ENCODE peak calls at places on chromosomes 5 and 9, in eight cellular contexts. One of them, this sample, is unnamed.

GRCh38 chr9:127637322-127637847 is 25.3 kb downstream of the STXBP1 start:
- DNase-seq in ovary: peak
- DNase-seq in A549: no peak
- DNase-seq in psoas muscle: peak
- DNase-seq in choroid plexus epithelial cell: peak
- DNase-seq in adrenal gland: peak
- DNase-seq in lung: no peak
- DNase-seq in Calu3: no peak
- DNase-seq in this sample: no peak

GRCh38 chr5:40615586-40616193 is 64.0 kb upstream of the PTGER4 start:
- DNase-seq in Calu3: no peak
- DNase-seq in adrenal gland: no peak
- DNase-seq in ovary: no peak
- DNase-seq in A549: no peak
- DNase-seq in choroid plexus epithelial cell: peak
- DNase-seq in psoas muscle: no peak
- DNase-seq in lung: no peak
- DNase-seq in this sample: no peak

GRCh38 chr5:123422433-123423277 is 548 bp downstream of the CEP120 start:
- DNase-seq in Calu3: peak
- DNase-seq in choroid plexus epithelial cell: peak
- DNase-seq in ovary: no peak
- DNase-seq in A549: peak
- DNase-seq in adrenal gland: peak
- DNase-seq in psoas muscle: no peak
- DNase-seq in lung: no peak
- DNase-seq in this sample: peak

GRCh38 chr9:98383758-98384157 is 128.3 kb upstream of the TBC1D2 start:
- DNase-seq in lung: no peak
- DNase-seq in adrenal gland: no peak
- DNase-seq in ovary: no peak
- DNase-seq in choroid plexus epithelial cell: peak
- DNase-seq in A549: no peak
- DNase-seq in Calu3: no peak
- DNase-seq in psoas muscle: no peak
- DNase-seq in this sample: no peak

GRCh38 chr9:104608336-104608735 is 2.9 kb upstream of the OR13C2 start:
- DNase-seq in ovary: no peak
- DNase-seq in A549: no peak
- DNase-seq in Calu3: no peak
- DNase-seq in adrenal gland: no peak
- DNase-seq in choroid plexus epithelial cell: peak
- DNase-seq in lung: no peak
- DNase-seq in psoas muscle: no peak
- DNase-seq in this sample: no peak

GRCh38 chr5:80124519-80124918 is 89.4 kb downstream of the THBS4 start:
- DNase-seq in psoas muscle: no peak
- DNase-seq in lung: no peak
- DNase-seq in adrenal gland: no peak
- DNase-seq in A549: no peak
- DNase-seq in Calu3: no peak
- DNase-seq in ovary: no peak
- DNase-seq in choroid plexus epithelial cell: no peak
- DNase-seq in this sample: no peak

GRCh38 chr9:101399641-101399965 is 952 bp downstream of the ZNF189 start:
- DNase-seq in A549: no peak
- DNase-seq in lung: no peak
- DNase-seq in Calu3: no peak
- DNase-seq in adrenal gland: no peak
- DNase-seq in ovary: no peak
- DNase-seq in choroid plexus epithelial cell: no peak
- DNase-seq in psoas muscle: no peak
- DNase-seq in this sample: no peak

GRCh38 chr9:130736834-130737233 is 43.3 kb downstream of the EXOSC2 start:
- DNase-seq in ovary: no peak
- DNase-seq in choroid plexus epithelial cell: no peak
- DNase-seq in A549: no peak
- DNase-seq in psoas muscle: no peak
- DNase-seq in lung: no peak
- DNase-seq in adrenal gland: no peak
- DNase-seq in Calu3: no peak
- DNase-seq in this sample: no peak

GRCh38 chr9:94554439-94555331 is at the start of gene PCAT7:
- DNase-seq in lung: peak
- DNase-seq in A549: peak
- DNase-seq in Calu3: peak
- DNase-seq in ovary: no peak
- DNase-seq in psoas muscle: no peak
- DNase-seq in adrenal gland: peak
- DNase-seq in choroid plexus epithelial cell: peak
- DNase-seq in this sample: peak

GRCh38 chr5:116404001-116404400 is 170.6 kb downstream of the SEMA6A start:
- DNase-seq in adrenal gland: no peak
- DNase-seq in A549: no peak
- DNase-seq in psoas muscle: no peak
- DNase-seq in ovary: no peak
- DNase-seq in choroid plexus epithelial cell: no peak
- DNase-seq in Calu3: no peak
- DNase-seq in lung: no peak
- DNase-seq in this sample: no peak

GRCh38 chr5:150665044-150665443 is 4.0 kb downstream of the MYOZ3 start:
- DNase-seq in ovary: no peak
- DNase-seq in lung: no peak
- DNase-seq in psoas muscle: no peak
- DNase-seq in choroid plexus epithelial cell: peak
- DNase-seq in A549: no peak
- DNase-seq in Calu3: peak
- DNase-seq in adrenal gland: no peak
- DNase-seq in this sample: no peak

GRCh38 chr5:158451203-158451982 is 592.4 kb upstream of the CLINT1 start:
- DNase-seq in psoas muscle: peak
- DNase-seq in adrenal gland: no peak
- DNase-seq in choroid plexus epithelial cell: peak
- DNase-seq in A549: no peak
- DNase-seq in Calu3: no peak
- DNase-seq in lung: no peak
- DNase-seq in ovary: no peak
- DNase-seq in this sample: no peak

GRCh38 chr5:143739741-143740140 is 72.2 kb upstream of the HMHB1 start:
- DNase-seq in psoas muscle: no peak
- DNase-seq in lung: no peak
- DNase-seq in Calu3: no peak
- DNase-seq in choroid plexus epithelial cell: no peak
- DNase-seq in ovary: no peak
- DNase-seq in A549: no peak
- DNase-seq in adrenal gland: no peak
- DNase-seq in this sample: no peak
- TF ChIP-seq CTCF in psoas muscle: no peak
- TF ChIP-seq CTCF in lung: no peak
- TF ChIP-seq CTCF in Calu3: no peak
- TF ChIP-seq CTCF in choroid plexus epithelial cell: no peak
- TF ChIP-seq CTCF in ovary: no peak
- TF ChIP-seq CTCF in A549: no peak
- TF ChIP-seq CTCF in adrenal gland: no peak
- TF ChIP-seq CTCF in this sample: no peak

GRCh38 chr9:133536536-133536935 is 2.0 kb downstream of the ADAMTSL2 start:
- DNase-seq in Calu3: no peak
- DNase-seq in lung: no peak
- DNase-seq in psoas muscle: no peak
- DNase-seq in choroid plexus epithelial cell: no peak
- DNase-seq in ovary: no peak
- DNase-seq in adrenal gland: peak
- DNase-seq in A549: no peak
- DNase-seq in this sample: no peak

GRCh38 chr9:133537257-133537656 is 2.8 kb downstream of the ADAMTSL2 start:
- DNase-seq in adrenal gland: no peak
- DNase-seq in Calu3: no peak
- DNase-seq in ovary: no peak
- DNase-seq in lung: no peak
- DNase-seq in psoas muscle: no peak
- DNase-seq in choroid plexus epithelial cell: no peak
- DNase-seq in A549: no peak
- DNase-seq in this sample: no peak

GRCh38 chr9:133538851-133539250 is 4.3 kb downstream of the ADAMTSL2 start:
- DNase-seq in lung: no peak
- DNase-seq in psoas muscle: no peak
- DNase-seq in adrenal gland: no peak
- DNase-seq in ovary: no peak
- DNase-seq in Calu3: no peak
- DNase-seq in choroid plexus epithelial cell: no peak
- DNase-seq in A549: no peak
- DNase-seq in this sample: no peak

GRCh38 chr9:133539434-133539833 is 4.9 kb downstream of the ADAMTSL2 start:
- DNase-seq in ovary: no peak
- DNase-seq in adrenal gland: peak
- DNase-seq in A549: no peak
- DNase-seq in Calu3: no peak
- DNase-seq in choroid plexus epithelial cell: no peak
- DNase-seq in psoas muscle: peak
- DNase-seq in lung: no peak
- DNase-seq in this sample: no peak

GRCh38 chr9:133538176-133538575 is 3.7 kb downstream of the ADAMTSL2 start:
- DNase-seq in ovary: no peak
- DNase-seq in psoas muscle: no peak
- DNase-seq in Calu3: no peak
- DNase-seq in lung: no peak
- DNase-seq in adrenal gland: no peak
- DNase-seq in choroid plexus epithelial cell: no peak
- DNase-seq in A549: no peak
- DNase-seq in this sample: no peak
- TF ChIP-seq CTCF in ovary: no peak
- TF ChIP-seq CTCF in psoas muscle: no peak
- TF ChIP-seq CTCF in Calu3: no peak
- TF ChIP-seq CTCF in lung: no peak
- TF ChIP-seq CTCF in adrenal gland: no peak
- TF ChIP-seq CTCF in choroid plexus epithelial cell: no peak
- TF ChIP-seq CTCF in A549: no peak
- TF ChIP-seq CTCF in this sample: no peak

DNA sequence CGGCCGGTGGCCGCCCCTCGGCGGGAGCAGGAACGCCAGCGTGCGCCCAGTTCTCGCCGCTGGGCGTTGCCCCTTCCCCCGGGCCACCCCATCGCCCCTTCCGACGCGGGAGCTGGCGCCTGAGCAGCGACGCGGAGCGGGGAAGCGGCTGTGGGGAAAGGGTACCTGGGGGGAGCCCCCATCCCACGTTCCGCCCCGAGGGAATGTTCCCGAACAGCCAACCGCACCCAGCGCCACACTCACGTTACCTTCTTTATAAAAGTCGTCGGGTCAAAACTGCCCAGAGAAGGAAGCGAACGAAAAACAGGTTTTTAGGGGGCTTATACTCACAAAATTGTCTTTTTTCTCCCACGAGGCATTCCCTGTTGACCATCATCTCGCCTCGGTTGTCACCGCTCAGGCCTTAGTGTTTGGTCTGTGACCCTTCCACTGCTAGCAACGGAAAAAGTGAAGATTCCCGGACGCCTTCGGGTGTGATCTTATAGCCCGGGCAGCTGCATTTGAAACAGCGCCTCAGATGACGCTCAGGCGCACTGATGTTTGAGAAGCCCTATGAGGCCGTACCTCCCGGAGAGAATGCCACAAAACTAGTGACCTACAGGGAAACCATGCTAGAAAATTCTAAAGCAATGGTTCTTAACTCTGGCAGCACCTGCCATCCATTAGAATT is 472 bp upstream of the GOLM1 start:
- DNase-seq in psoas muscle: peak
- DNase-seq in adrenal gland: peak
- DNase-seq in A549: peak
- DNase-seq in choroid plexus epithelial cell: peak
- DNase-seq in Calu3: peak
- DNase-seq in ovary: peak
- DNase-seq in lung: peak
- DNase-seq in this sample: peak
- TF ChIP-seq CTCF in psoas muscle: no peak
- TF ChIP-seq CTCF in adrenal gland: peak
- TF ChIP-seq CTCF in A549: no peak
- TF ChIP-seq CTCF in choroid plexus epithelial cell: no peak
- TF ChIP-seq CTCF in Calu3: no peak
- TF ChIP-seq CTCF in ovary: no peak
- TF ChIP-seq CTCF in lung: no peak
- TF ChIP-seq CTCF in this sample: peak

GRCh38 chr9:82606761-82607382 is 456.1 kb downstream of the RASEF start:
- DNase-seq in psoas muscle: no peak
- DNase-seq in A549: peak
- DNase-seq in ovary: peak
- DNase-seq in choroid plexus epithelial cell: peak
- DNase-seq in adrenal gland: peak
- DNase-seq in lung: peak
- DNase-seq in Calu3: peak
- DNase-seq in this sample: peak
- TF ChIP-seq CTCF in psoas muscle: peak
- TF ChIP-seq CTCF in A549: peak
- TF ChIP-seq CTCF in ovary: no peak
- TF ChIP-seq CTCF in choroid plexus epithelial cell: peak
- TF ChIP-seq CTCF in adrenal gland: peak
- TF ChIP-seq CTCF in lung: peak
- TF ChIP-seq CTCF in Calu3: peak
- TF ChIP-seq CTCF in this sample: peak

DNA sequence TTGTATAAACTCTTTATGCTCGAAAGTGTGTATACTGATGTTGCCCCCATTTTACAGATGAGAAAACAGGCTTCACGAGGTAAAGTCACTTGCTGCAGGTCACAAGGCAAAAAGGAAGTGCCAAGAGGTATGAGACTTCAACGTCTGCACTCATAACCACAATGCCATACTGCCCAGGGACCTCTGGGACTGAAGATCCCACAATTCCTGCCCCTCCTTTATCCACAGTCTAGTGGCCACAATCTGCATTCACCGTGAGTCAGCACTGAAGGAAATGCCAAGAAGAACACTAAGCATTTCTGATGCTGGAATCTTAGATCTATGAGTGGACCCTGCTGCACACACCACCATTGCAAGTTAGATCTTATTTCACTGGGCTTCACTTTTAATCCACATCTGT is 37.3 kb downstream of the MED27 start:
- DNase-seq in ovary: no peak
- DNase-seq in A549: peak
- DNase-seq in Calu3: no peak
- DNase-seq in choroid plexus epithelial cell: peak
- DNase-seq in psoas muscle: no peak
- DNase-seq in adrenal gland: peak
- DNase-seq in lung: no peak
- DNase-seq in this sample: no peak
- TF ChIP-seq CTCF in ovary: no peak
- TF ChIP-seq CTCF in A549: no peak
- TF ChIP-seq CTCF in Calu3: no peak
- TF ChIP-seq CTCF in choroid plexus epithelial cell: peak
- TF ChIP-seq CTCF in psoas muscle: no peak
- TF ChIP-seq CTCF in adrenal gland: peak
- TF ChIP-seq CTCF in lung: no peak
- TF ChIP-seq CTCF in this sample: no peak

This sample was measured in GM10248.